ENCODE peak calls at places on chromosomes 12 and 14, in six cellular contexts. One of them, this sample, is unnamed.

GRCh38 chr12:119642986-119643385 is 24.9 kb upstream of the PRKAB1 start:
- DNase-seq in IMR-90: no peak
- DNase-seq in CD8-positive, alpha-beta memory T cell: no peak
- DNase-seq in RWPE1: no peak
- DNase-seq in ovary: no peak
- DNase-seq in PC-3: no peak
- DNase-seq in this sample: peak; percentile 53

GRCh38 chr12:99111600-99111999 is 466.5 kb downstream of the APAF1 start:
- DNase-seq in PC-3: peak; percentile 11
- DNase-seq in RWPE1: no peak
- DNase-seq in CD8-positive, alpha-beta memory T cell: no peak
- DNase-seq in ovary: no peak
- DNase-seq in IMR-90: no peak
- DNase-seq in this sample: no peak

GRCh38 chr12:95335948-95336347 is 118.3 kb downstream of the VEZT start:
- DNase-seq in PC-3: peak; percentile 30
- DNase-seq in CD8-positive, alpha-beta memory T cell: no peak
- DNase-seq in IMR-90: peak; percentile 51
- DNase-seq in ovary: no peak
- DNase-seq in RWPE1: no peak
- DNase-seq in this sample: no peak

GRCh38 chr14:57610631-57611030 is 117.0 kb upstream of the CCDC198 start:
- DNase-seq in CD8-positive, alpha-beta memory T cell: no peak
- DNase-seq in PC-3: no peak
- DNase-seq in ovary: no peak
- DNase-seq in RWPE1: no peak
- DNase-seq in IMR-90: no peak
- DNase-seq in this sample: no peak

GRCh38 chr12:121451931-121452330 is 52.0 kb downstream of the RNF34 start:
- DNase-seq in ovary: no peak
- DNase-seq in CD8-positive, alpha-beta memory T cell: no peak
- DNase-seq in RWPE1: no peak
- DNase-seq in PC-3: no peak
- DNase-seq in IMR-90: no peak
- DNase-seq in this sample: no peak

GRCh38 chr14:25122188-25122587 is 72.2 kb upstream of the STXBP6 start:
- DNase-seq in PC-3: no peak
- DNase-seq in CD8-positive, alpha-beta memory T cell: no peak
- DNase-seq in RWPE1: no peak
- DNase-seq in ovary: no peak
- DNase-seq in IMR-90: no peak
- DNase-seq in this sample: no peak

GRCh38 chr12:47094804-47095203 is 15.0 kb upstream of the AMIGO2 start:
- DNase-seq in ovary: no peak
- DNase-seq in CD8-positive, alpha-beta memory T cell: no peak
- DNase-seq in PC-3: peak; percentile 53
- DNase-seq in IMR-90: no peak
- DNase-seq in RWPE1: no peak
- DNase-seq in this sample: no peak

GRCh38 chr12:129911437-129912049 is 7.7 kb upstream of the TMEM132D start:
- DNase-seq in ovary: no peak
- DNase-seq in RWPE1: peak; percentile 48
- DNase-seq in IMR-90: no peak
- DNase-seq in PC-3: peak; percentile 40
- DNase-seq in CD8-positive, alpha-beta memory T cell: no peak
- DNase-seq in this sample: peak; percentile 85

GRCh38 chr12:108826115-108826806 is 31.1 kb downstream of the SSH1 start:
- DNase-seq in IMR-90: peak; percentile 97
- DNase-seq in RWPE1: no peak
- DNase-seq in ovary: peak; percentile 57
- DNase-seq in PC-3: no peak
- DNase-seq in CD8-positive, alpha-beta memory T cell: no peak
- DNase-seq in this sample: no peak

GRCh38 chr12:51811203-51811805 is 37.2 kb downstream of the FIGNL2 start:
- DNase-seq in CD8-positive, alpha-beta memory T cell: no peak
- DNase-seq in PC-3: peak; percentile 8
- DNase-seq in IMR-90: no peak
- DNase-seq in RWPE1: no peak
- DNase-seq in ovary: no peak
- DNase-seq in this sample: no peak

GRCh38 chr14:29757711-29758233 is 169.9 kb downstream of the PRKD1 start:
- DNase-seq in ovary: no peak
- DNase-seq in IMR-90: no peak
- DNase-seq in CD8-positive, alpha-beta memory T cell: no peak
- DNase-seq in RWPE1: no peak
- DNase-seq in PC-3: no peak
- DNase-seq in this sample: no peak

GRCh38 chr12:77152623-77153193 is 87.3 kb upstream of the E2F7 start:
- DNase-seq in PC-3: peak; percentile 63
- DNase-seq in IMR-90: peak; percentile 56
- DNase-seq in ovary: no peak
- DNase-seq in CD8-positive, alpha-beta memory T cell: no peak
- DNase-seq in RWPE1: peak; percentile 10
- DNase-seq in this sample: no peak

GRCh38 chr12:100860611-100861010 is 66.0 kb downstream of the ANO4 start:
- DNase-seq in ovary: no peak
- DNase-seq in PC-3: peak; percentile 69
- DNase-seq in IMR-90: no peak
- DNase-seq in CD8-positive, alpha-beta memory T cell: no peak
- DNase-seq in RWPE1: no peak
- DNase-seq in this sample: no peak

GRCh38 chr14:87898301-87898700 is 94.7 kb downstream of the GALC start:
- DNase-seq in ovary: no peak
- DNase-seq in CD8-positive, alpha-beta memory T cell: no peak
- DNase-seq in PC-3: no peak
- DNase-seq in IMR-90: peak; percentile 0
- DNase-seq in RWPE1: no peak
- DNase-seq in this sample: no peak

GRCh38 chr12:68334136-68334535 is 2.0 kb upstream of the MDM1 start:
- DNase-seq in CD8-positive, alpha-beta memory T cell: peak; percentile 13
- DNase-seq in RWPE1: no peak
- DNase-seq in PC-3: peak; percentile 28
- DNase-seq in IMR-90: no peak
- DNase-seq in ovary: no peak
- DNase-seq in this sample: peak; percentile 51

GRCh38 chr14:87449016-87449415 is 544.0 kb downstream of the GALC start:
- DNase-seq in PC-3: no peak
- DNase-seq in CD8-positive, alpha-beta memory T cell: no peak
- DNase-seq in ovary: no peak
- DNase-seq in IMR-90: no peak
- DNase-seq in RWPE1: peak; percentile 29
- DNase-seq in this sample: no peak

DNA sequence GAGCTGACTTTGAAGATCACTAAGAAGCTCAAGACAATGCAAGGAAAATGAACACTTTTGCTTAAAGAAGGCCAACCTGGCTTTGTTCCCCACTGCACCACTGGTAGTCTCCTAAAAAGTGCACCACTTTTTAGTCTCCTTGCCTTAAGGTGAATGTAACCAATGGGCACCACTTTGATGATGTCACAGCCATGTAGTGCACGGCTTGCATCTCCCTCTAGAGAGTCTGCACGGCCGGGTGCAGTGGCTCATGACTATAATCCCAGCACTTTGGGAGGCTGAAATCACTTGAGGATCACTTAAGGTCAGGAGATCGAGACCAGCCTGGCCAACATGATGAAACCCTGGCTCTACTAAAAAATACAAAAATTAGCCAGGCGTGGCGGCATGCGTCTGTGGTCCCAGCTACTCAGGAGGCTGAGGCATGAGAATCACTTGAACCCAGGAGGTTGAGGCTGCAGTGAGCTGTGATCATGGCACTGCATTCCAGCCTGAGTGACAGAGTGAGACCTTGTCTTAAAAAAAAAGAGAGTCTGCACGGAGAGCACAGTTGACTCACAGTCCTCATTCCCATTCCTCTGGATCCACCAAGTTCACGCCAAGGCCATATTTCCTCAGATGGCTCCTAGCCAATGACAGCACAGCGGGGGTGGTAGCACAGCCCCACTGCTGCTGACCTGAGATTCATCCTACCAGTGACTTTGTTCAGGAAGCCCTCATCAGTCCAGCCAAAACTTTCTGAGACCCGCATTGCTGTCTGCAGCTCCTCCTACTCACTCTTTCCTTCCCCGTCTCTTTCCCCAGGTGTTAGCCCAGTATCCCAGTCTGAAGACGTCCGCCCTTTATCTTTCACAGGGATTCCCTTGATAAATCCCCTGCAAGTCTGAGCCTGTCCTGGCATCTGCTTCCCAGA is 16.5 kb upstream of the IFT81 start:
- DNase-seq in RWPE1: peak; percentile 66
- DNase-seq in ovary: peak; percentile 76
- DNase-seq in IMR-90: peak; percentile 97
- DNase-seq in CD8-positive, alpha-beta memory T cell: no peak
- DNase-seq in PC-3: peak; percentile 31
- DNase-seq in this sample: no peak
- H3K27ac ChIP-seq in RWPE1: peak overlapping the region; percentile 54
- H3K27ac ChIP-seq in ovary: peak overlapping the region; percentile 6
- H3K27ac ChIP-seq in IMR-90: peak overlapping the region; percentile 81
- H3K27ac ChIP-seq in CD8-positive, alpha-beta memory T cell: no peak overlapping the region
- H3K27ac ChIP-seq in PC-3: peak overlapping the region; percentile 93
- H3K27ac ChIP-seq in this sample: no peak overlapping the region

DNA sequence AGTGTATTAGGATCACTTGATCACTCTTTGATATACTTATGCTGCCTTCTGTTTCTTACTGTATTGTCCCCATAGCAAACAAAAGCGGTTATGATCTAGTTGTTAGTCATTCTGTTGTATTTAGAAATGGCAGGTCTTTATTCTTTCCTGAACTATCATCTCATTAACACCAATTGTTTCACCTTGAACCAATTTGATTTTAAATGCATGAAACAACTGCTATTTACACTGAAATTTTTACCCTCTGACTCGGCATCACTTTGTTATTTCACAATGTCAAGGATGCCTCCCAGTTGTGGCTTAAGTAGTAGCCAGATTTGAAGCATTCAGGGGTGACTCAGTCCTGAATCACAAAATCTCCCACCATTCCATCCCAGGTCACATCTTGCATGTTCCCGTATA is 303.5 kb downstream of the EGLN3 start:
- DNase-seq in PC-3: peak; percentile 96
- DNase-seq in ovary: no peak
- DNase-seq in IMR-90: peak; percentile 91
- DNase-seq in CD8-positive, alpha-beta memory T cell: no peak
- DNase-seq in RWPE1: peak; percentile 87
- DNase-seq in this sample: no peak
- H3K27ac ChIP-seq in PC-3: peak overlapping the region; percentile 83
- H3K27ac ChIP-seq in ovary: no peak overlapping the region
- H3K27ac ChIP-seq in IMR-90: no peak overlapping the region
- H3K27ac ChIP-seq in CD8-positive, alpha-beta memory T cell: no peak overlapping the region
- H3K27ac ChIP-seq in RWPE1: no peak overlapping the region
- H3K27ac ChIP-seq in this sample: no peak overlapping the region

GRCh38 chr14:103721334-103722120 is 5.9 kb downstream of the ZFYVE21 start:
- DNase-seq in ovary: no peak
- DNase-seq in IMR-90: peak; percentile 47
- DNase-seq in RWPE1: peak; percentile 66
- DNase-seq in CD8-positive, alpha-beta memory T cell: no peak
- DNase-seq in PC-3: peak; percentile 95
- DNase-seq in this sample: no peak
- H3K27ac ChIP-seq in ovary: no peak overlapping the region
- H3K27ac ChIP-seq in IMR-90: no peak overlapping the region
- H3K27ac ChIP-seq in RWPE1: peak overlapping the region; percentile 39
- H3K27ac ChIP-seq in CD8-positive, alpha-beta memory T cell: no peak overlapping the region
- H3K27ac ChIP-seq in PC-3: peak overlapping the region; percentile 79
- H3K27ac ChIP-seq in this sample: no peak overlapping the region

DNA sequence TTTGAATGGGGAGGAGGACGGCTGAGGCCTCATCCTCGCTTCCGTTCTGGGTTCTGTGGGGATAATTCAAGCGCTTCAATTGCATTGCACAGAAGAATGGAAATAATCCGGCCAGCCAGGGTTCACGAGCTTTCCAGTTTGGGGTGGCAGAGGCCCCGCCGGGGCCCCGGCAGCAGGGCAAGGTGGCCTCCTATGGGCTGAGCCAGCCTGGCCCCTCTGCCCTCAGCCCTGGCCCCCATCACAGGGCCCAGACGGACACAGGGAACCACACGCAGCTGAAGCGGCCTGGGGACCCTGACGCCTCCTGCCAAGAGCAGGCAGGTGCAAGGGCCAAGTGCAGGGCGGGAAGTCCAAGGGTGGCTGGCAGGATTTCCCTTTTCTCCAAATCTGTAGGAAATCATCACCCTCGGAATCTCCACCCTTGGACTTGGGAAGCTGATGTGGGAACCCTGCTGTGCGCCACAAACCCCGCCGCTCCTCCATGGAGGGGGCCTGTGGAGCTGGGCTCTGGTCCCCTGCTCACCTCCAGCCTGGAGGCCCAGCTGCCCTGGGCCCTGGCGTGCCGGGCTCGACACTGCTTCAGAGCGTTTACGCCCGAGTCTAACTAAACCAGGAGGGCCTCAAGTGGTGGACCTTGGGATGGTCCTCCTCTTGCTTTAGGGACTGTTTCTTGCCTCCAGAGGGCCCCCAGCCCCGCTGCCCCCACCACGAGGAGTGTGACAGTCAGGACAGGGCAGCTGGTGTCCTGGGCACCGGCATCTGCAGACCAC is 78.4 kb downstream of the MOK start:
- DNase-seq in PC-3: no peak
- DNase-seq in RWPE1: no peak
- DNase-seq in ovary: no peak
- DNase-seq in IMR-90: no peak
- DNase-seq in CD8-positive, alpha-beta memory T cell: no peak
- DNase-seq in this sample: no peak
- H3K27ac ChIP-seq in PC-3: no peak overlapping the region
- H3K27ac ChIP-seq in RWPE1: peak overlapping the region; percentile 16
- H3K27ac ChIP-seq in ovary: no peak overlapping the region
- H3K27ac ChIP-seq in IMR-90: no peak overlapping the region
- H3K27ac ChIP-seq in CD8-positive, alpha-beta memory T cell: no peak overlapping the region
- H3K27ac ChIP-seq in this sample: no peak overlapping the region

DNA sequence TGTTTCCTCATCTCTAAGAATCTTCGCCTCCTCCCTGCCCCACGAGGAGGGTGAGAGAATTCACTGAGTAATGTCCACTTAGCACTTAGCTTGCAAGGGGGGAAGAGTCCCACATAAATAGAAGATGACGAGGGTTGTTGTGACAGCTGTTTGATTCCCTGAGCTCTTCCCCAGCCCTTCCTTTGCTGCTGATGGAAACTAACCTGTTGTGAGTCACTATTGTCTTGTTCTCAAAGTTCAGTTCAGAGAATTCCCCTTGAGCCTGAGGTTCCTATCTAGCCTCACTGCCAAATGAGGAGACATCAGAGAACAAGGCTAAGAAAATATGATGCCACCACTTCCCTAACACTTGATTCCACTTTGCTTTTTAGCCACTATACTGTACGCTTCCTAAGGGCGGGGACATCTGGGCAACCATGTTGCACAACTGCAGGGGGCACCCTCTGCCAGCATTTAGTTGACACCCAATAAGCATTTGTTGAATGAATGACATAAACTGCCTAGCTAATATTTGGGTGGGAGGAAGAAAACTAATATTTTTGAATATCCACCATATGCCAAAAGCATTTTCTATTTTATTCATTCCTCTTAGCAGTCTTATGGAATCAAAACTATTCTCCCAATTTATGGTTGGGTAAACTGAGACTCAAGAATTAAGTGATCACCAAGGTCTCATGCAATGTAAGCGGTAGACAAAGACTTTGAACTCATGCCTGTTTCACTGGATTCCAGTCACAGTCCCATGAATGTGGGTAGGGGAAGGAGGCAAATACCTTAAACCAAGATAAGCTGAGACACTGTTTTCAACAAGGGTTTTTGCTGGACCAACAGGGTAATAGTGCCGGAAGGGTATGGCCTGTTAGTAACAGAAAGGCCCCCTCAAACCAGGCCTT is 77.6 kb downstream of the ZFP36L1 start:
- DNase-seq in PC-3: no peak
- DNase-seq in CD8-positive, alpha-beta memory T cell: no peak
- DNase-seq in RWPE1: no peak
- DNase-seq in ovary: no peak
- DNase-seq in IMR-90: peak; percentile 58
- DNase-seq in this sample: no peak
- H3K27ac ChIP-seq in PC-3: no peak overlapping the region
- H3K27ac ChIP-seq in CD8-positive, alpha-beta memory T cell: no peak overlapping the region
- H3K27ac ChIP-seq in RWPE1: no peak overlapping the region
- H3K27ac ChIP-seq in ovary: no peak overlapping the region
- H3K27ac ChIP-seq in IMR-90: no peak overlapping the region
- H3K27ac ChIP-seq in this sample: no peak overlapping the region